ENCODE peak calls at places on chromosomes 11 and 22, in four cellular contexts. One of them, this sample, is unnamed.

GRCh38 chr11:61954106-61955030 is 4.2 kb downstream of the BEST1 start:
- DNase-seq in GM12891: no peak
- DNase-seq in K562: peak
- DNase-seq in GM12878: no peak
- DNase-seq in this sample: no peak

GRCh38 chr11:63622318-63622717 is 8.1 kb upstream of the PLAAT3 start:
- DNase-seq in GM12891: no peak
- DNase-seq in K562: no peak
- DNase-seq in GM12878: no peak
- DNase-seq in this sample: no peak

GRCh38 chr22:41197808-41198585 is 7.1 kb upstream of the L3MBTL2 start:
- DNase-seq in GM12891: no peak
- DNase-seq in K562: peak
- DNase-seq in GM12878: no peak
- DNase-seq in this sample: peak

GRCh38 chr11:8095831-8096522 is 15.0 kb downstream of the TUB start:
- DNase-seq in GM12891: no peak
- DNase-seq in K562: no peak
- DNase-seq in GM12878: no peak
- DNase-seq in this sample: no peak

GRCh38 chr11:19183641-19184040 is 18.1 kb downstream of the CSRP3 start:
- DNase-seq in GM12891: no peak
- DNase-seq in K562: no peak
- DNase-seq in GM12878: no peak
- DNase-seq in this sample: no peak

GRCh38 chr22:35253946-35254345 is 3.3 kb upstream of the HMGXB4 start:
- DNase-seq in GM12891: no peak
- DNase-seq in K562: no peak
- DNase-seq in GM12878: no peak
- DNase-seq in this sample: no peak

GRCh38 chr11:88252208-88252607 is 77.0 kb upstream of the RAB38 start:
- DNase-seq in GM12891: no peak
- DNase-seq in K562: no peak
- DNase-seq in GM12878: no peak
- DNase-seq in this sample: no peak

GRCh38 chr11:46295312-46295995 is 18.0 kb downstream of the CREB3L1 start:
- DNase-seq in GM12891: peak
- DNase-seq in K562: peak
- DNase-seq in GM12878: no peak
- DNase-seq in this sample: peak

GRCh38 chr11:2109541-2110019 is 29.6 kb downstream of the IGF2 start:
- DNase-seq in GM12891: no peak
- DNase-seq in K562: no peak
- DNase-seq in GM12878: no peak
- DNase-seq in this sample: no peak

GRCh38 chr22:17960695-17961442 is 63.5 kb downstream of the MICAL3 start:
- DNase-seq in GM12891: no peak
- DNase-seq in K562: no peak
- DNase-seq in GM12878: no peak
- DNase-seq in this sample: no peak

GRCh38 chr11:56521955-56522354 is 21.1 kb downstream of the OR5M11 start:
- DNase-seq in GM12891: no peak
- DNase-seq in K562: no peak
- DNase-seq in GM12878: no peak
- DNase-seq in this sample: no peak

GRCh38 chr11:11620966-11621880 is 582 bp downstream of the GALNT18 start:
- DNase-seq in GM12891: peak
- DNase-seq in K562: no peak
- DNase-seq in GM12878: no peak
- DNase-seq in this sample: no peak

GRCh38 chr11:75565221-75565814 is 3.3 kb downstream of the SERPINH1 start:
- DNase-seq in GM12891: no peak
- DNase-seq in K562: no peak
- DNase-seq in GM12878: no peak
- DNase-seq in this sample: no peak

GRCh38 chr11:124285610-124286344 is 28.0 kb downstream of the OR8D1 start:
- DNase-seq in GM12891: no peak
- DNase-seq in K562: no peak
- DNase-seq in GM12878: no peak
- DNase-seq in this sample: no peak

GRCh38 chr22:45045219-45045618 is 35.4 kb upstream of the PHF21B start:
- DNase-seq in GM12891: no peak
- DNase-seq in K562: no peak
- DNase-seq in GM12878: no peak
- DNase-seq in this sample: no peak

GRCh38 chr11:118622376-118623290 is 15.2 kb downstream of the PHLDB1 start:
- DNase-seq in GM12891: no peak
- DNase-seq in K562: peak
- DNase-seq in GM12878: no peak
- DNase-seq in this sample: no peak

GRCh38 chr11:117735350-117735977 is 61.6 kb downstream of the DSCAML1 start:
- DNase-seq in GM12891: no peak
- DNase-seq in K562: no peak
- DNase-seq in GM12878: no peak
- DNase-seq in this sample: no peak

GRCh38 chr11:116275634-116276033 is 497.2 kb downstream of the BUD13 start:
- DNase-seq in GM12891: no peak
- DNase-seq in K562: no peak
- DNase-seq in GM12878: no peak
- DNase-seq in this sample: no peak

GRCh38 chr22:38700271-38700788 is 413 bp downstream of the JOSD1 start:
- DNase-seq in GM12891: no peak
- DNase-seq in K562: no peak
- DNase-seq in GM12878: no peak
- DNase-seq in this sample: peak

GRCh38 chr11:978073-978720 is 52.5 kb downstream of the AP2A2 start:
- DNase-seq in GM12891: no peak
- DNase-seq in K562: no peak
- DNase-seq in GM12878: no peak
- DNase-seq in this sample: no peak

GRCh38 chr11:1410366-1411291 is 20.9 kb downstream of the BRSK2 start:
- DNase-seq in GM12891: no peak
- DNase-seq in K562: no peak
- DNase-seq in GM12878: no peak
- DNase-seq in this sample: no peak

GRCh38 chr11:111347723-111348115 is 31.4 kb downstream of the POU2AF1 start:
- DNase-seq in GM12891: no peak
- DNase-seq in K562: no peak
- DNase-seq in GM12878: no peak
- DNase-seq in this sample: no peak

GRCh38 chr22:45460288-45461109 is 42.2 kb upstream of the FBLN1 start:
- DNase-seq in GM12891: no peak
- DNase-seq in K562: no peak
- DNase-seq in GM12878: no peak
- DNase-seq in this sample: no peak

GRCh38 chr11:64357904-64358535 is 942 bp upstream of the RPS6KA4 start:
- DNase-seq in GM12891: peak
- DNase-seq in K562: peak
- DNase-seq in GM12878: no peak
- DNase-seq in this sample: peak

GRCh38 chr11:73372371-73372993 is 3.7 kb upstream of the RELT start:
- DNase-seq in GM12891: no peak
- DNase-seq in K562: no peak
- DNase-seq in GM12878: no peak
- DNase-seq in this sample: peak

GRCh38 chr22:41382098-41382578 is 396 bp downstream of the TEF start:
- DNase-seq in GM12891: peak
- DNase-seq in K562: peak
- DNase-seq in GM12878: no peak
- DNase-seq in this sample: no peak

GRCh38 chr11:128207861-128208321 is 379.5 kb downstream of the ETS1 start:
- DNase-seq in GM12891: no peak
- DNase-seq in K562: no peak
- DNase-seq in GM12878: no peak
- DNase-seq in this sample: no peak

GRCh38 chr11:61830318-61831105 is 2.4 kb downstream of the FADS2 start:
- DNase-seq in GM12891: no peak
- DNase-seq in K562: no peak
- DNase-seq in GM12878: no peak
- DNase-seq in this sample: no peak

GRCh38 chr11:97722065-97722464 is 1298.7 kb upstream of the CNTN5 start:
- DNase-seq in GM12891: no peak
- DNase-seq in K562: no peak
- DNase-seq in GM12878: no peak
- DNase-seq in this sample: no peak

DNA sequence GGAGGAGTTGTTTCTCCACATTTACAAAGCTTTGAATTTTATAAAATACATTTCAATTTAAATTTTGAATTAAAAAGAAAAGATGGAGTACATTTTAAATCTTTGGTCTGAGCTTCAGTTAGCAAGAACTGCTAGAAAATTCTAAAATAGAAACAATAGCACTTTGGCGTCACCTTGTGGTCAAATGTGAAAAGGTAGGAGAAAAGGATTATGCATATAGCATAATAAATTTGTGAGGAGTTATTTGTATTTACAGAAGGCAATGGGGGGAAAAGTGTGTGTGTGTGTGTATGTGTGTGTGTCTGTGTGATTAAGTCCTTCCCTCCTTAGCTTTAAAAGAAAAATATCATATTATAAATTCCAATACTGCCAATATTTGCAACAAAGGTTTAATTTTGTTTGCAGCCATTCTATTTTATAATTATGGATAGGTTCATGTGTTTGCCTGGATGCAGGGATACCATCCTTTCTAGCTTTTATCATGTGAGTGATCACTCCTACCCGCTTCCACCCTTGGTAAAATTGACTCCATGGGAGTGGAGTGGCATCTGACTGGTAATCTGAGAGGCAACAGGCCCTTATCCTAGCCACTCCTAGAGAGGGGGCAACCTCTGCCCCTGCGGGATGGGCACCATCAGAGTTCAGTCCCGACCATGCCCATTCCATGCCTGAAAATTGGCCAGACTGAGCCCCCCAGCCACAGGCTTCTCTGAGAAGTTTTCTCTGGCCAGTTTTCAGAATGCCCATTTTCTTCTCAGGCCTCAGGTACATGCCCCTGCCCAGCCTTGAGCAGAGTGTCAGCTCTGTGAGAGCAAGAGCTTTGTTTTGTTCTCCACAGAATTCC is 13.6 kb upstream of the LGR4 start:
- DNase-seq in GM12891: no peak
- DNase-seq in K562: peak
- DNase-seq in GM12878: no peak
- DNase-seq in this sample: peak
- TF ChIP-seq SPI1 in GM12891: no peak
- TF ChIP-seq SPI1 in K562: no peak
- TF ChIP-seq SPI1 in GM12878: no peak
- TF ChIP-seq SPI1 in this sample: no peak

GRCh38 chr11:94871491-94872185 is 101.7 kb downstream of the CWC15 start:
- DNase-seq in GM12891: no peak
- DNase-seq in K562: no peak
- DNase-seq in GM12878: no peak
- DNase-seq in this sample: no peak
- TF ChIP-seq SPI1 in GM12891: no peak
- TF ChIP-seq SPI1 in K562: no peak
- TF ChIP-seq SPI1 in GM12878: no peak
- TF ChIP-seq SPI1 in this sample: no peak

GRCh38 chr11:86288776-86289507 is 13.1 kb upstream of the HIKESHI start:
- DNase-seq in GM12891: no peak
- DNase-seq in K562: peak
- DNase-seq in GM12878: no peak
- DNase-seq in this sample: no peak
- TF ChIP-seq SPI1 in GM12891: peak
- TF ChIP-seq SPI1 in K562: peak
- TF ChIP-seq SPI1 in GM12878: no peak
- TF ChIP-seq SPI1 in this sample: no peak

DNA sequence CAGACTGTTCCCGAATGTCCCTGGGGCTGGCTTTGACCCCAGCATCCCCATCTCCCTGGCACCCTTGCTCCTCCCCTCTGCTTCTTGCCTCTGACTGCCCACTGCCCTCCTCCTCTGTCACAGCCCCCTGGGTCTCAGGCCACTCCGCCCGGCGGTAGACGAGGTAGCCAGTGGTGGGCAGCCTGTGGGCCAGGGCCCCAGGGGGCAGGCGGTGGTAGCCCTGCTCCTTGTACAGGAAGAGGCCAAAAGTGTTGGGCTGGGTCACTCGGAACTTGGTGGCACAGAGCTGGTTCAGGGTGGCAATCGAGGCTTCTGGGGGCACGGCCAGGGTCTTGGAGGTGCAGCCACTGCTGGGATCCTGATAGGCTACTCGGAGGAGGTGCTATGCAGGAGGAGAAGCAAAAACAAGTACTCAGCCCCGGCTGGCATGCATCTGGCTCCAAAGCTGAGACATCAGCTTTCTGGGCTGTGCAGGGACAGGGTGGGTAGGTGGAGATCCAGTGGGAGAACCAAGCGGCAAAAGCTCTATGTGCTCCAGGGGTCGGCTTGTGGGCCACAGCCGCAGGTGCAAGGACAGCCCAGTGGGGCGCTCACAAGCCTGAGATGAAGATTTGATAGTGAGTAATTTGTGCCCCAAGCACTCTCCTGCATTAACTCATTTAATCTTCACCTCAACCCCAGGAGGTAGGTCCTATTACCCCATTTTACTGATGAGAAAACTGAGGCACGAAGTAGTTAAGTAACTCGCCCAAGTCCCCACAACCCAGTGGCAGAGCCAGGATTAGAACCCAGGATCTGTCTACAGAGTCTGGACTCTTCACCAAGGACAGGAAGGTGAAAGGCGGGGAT is 3.6 kb downstream of the RIN1 start:
- DNase-seq in GM12891: no peak
- DNase-seq in K562: no peak
- DNase-seq in GM12878: no peak
- DNase-seq in this sample: no peak
- TF ChIP-seq SPI1 in GM12891: no peak
- TF ChIP-seq SPI1 in K562: no peak
- TF ChIP-seq SPI1 in GM12878: no peak
- TF ChIP-seq SPI1 in this sample: no peak

DNA sequence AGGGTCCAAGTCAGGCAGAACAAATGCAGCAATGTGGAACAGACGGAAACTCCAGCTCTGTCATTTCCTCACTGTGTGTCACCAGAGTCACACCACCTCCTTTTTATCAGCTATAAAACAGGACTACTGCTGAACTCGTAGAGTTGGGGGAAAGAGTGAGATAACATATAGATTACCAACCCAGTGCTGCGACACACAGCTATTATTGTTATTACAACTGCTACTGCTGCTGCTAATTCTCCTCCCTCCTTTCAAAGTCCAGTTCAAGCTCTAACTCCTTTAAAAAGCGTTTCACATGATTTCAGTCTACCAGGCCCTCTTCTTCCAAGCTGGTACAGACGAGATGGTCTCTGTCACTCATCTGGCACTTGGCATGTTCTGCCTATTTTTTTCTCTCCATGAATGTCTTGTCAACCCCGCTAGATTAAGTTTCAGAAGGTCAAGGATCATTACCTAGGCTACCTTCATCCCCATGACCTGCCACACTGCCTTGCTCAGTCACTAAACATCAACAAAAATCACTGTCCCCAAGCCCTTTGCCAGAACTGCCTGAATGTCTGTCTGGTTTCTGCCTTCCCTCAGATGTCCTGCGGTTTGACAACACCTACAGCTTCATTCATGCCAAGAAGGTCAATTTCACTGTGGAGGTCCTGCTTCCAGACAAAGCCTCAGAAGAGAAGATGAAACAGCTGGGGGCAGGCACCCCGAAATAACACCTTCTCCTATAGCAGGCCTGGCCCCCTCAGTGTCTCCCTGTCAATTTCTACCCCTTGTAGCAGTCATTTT is 3.7 kb upstream of the MTFP1 start:
- DNase-seq in GM12891: no peak
- DNase-seq in K562: peak
- DNase-seq in GM12878: no peak
- DNase-seq in this sample: no peak
- TF ChIP-seq SPI1 in GM12891: no peak
- TF ChIP-seq SPI1 in K562: peak
- TF ChIP-seq SPI1 in GM12878: no peak
- TF ChIP-seq SPI1 in this sample: no peak